ENCODE peak calls at places on chromosomes 1 and 21, in five cellular contexts. Y, Z, R, O and B are unnamed samples.

GRCh38 chr1:163174524-163175437 is 27.9 kb downstream of the RGS5 start:
- DNase-seq in R (peak), O (peak), Y (peak), Z (peak), B (no peak)

GRCh38 chr1:79295967-79296366 is 289.4 kb upstream of the ADGRL4 start:
- DNase-seq in Y (no peak), Z (no peak), O (no peak), R (no peak), B (no peak)

GRCh38 chr1:115710859-115711624 is 57.5 kb downstream of the CASQ2 start:
- DNase-seq in O (no peak), Y (no peak), Z (no peak), R (no peak), B (no peak)

GRCh38 chr1:68375919-68376318 is 73.8 kb downstream of the RPE65 start:
- DNase-seq in O (no peak), Z (no peak), Y (peak), R (no peak), B (no peak)

GRCh38 chr21:16588433-16588860 is 858.7 kb downstream of the USP25 start:
- DNase-seq in Y (peak), O (peak), R (peak), Z (peak), B (no peak)

GRCh38 chr1:87024936-87025537 is 110.6 kb downstream of the HS2ST1 start:
- DNase-seq in Z (no peak), R (peak), O (no peak), Y (peak), B (no peak)

GRCh38 chr1:20440785-20441200 is 45.2 kb downstream of the CAMK2N1 start:
- DNase-seq in O (peak), Y (peak), Z (no peak), R (peak), B (no peak)

GRCh38 chr1:245917403-245917802 is 589.7 kb downstream of the SMYD3 start:
- DNase-seq in R (no peak), Z (no peak), O (no peak), Y (no peak), B (no peak)

GRCh38 chr1:179883739-179884138 is 1.7 kb downstream of the TOR1AIP1 start:
- DNase-seq in Z (no peak), R (no peak), O (no peak), Y (peak), B (no peak)

GRCh38 chr1:211371406-211372105 is 44.9 kb downstream of the TRAF5 start:
- DNase-seq in O (no peak), Z (no peak), Y (peak), R (no peak), B (no peak)

GRCh38 chr1:93448292-93448982 is 519 bp downstream of the FNBP1L start:
- DNase-seq in Z (peak), O (peak), R (no peak), Y (peak), B (no peak)

GRCh38 chr1:201655243-201655642 is 116.3 kb downstream of the NAV1 start:
- DNase-seq in Y (peak), R (peak), O (no peak), Z (no peak), B (no peak)

GRCh38 chr1:243883551-243883950 is 33.5 kb upstream of the AKT3 start:
- DNase-seq in O (no peak), Y (peak), Z (no peak), R (peak), B (no peak)

GRCh38 chr1:56508523-56508983 is 70.8 kb downstream of the PLPP3 start:
- DNase-seq in R (peak), Z (peak), O (peak), Y (no peak), B (no peak)

GRCh38 chr1:171999756-172000155 is 158.5 kb downstream of the DNM3 start:
- DNase-seq in O (no peak), Y (no peak), Z (no peak), R (peak), B (no peak)

GRCh38 chr1:211479624-211480023 is 12.3 kb downstream of the RD3 start:
- DNase-seq in Y (no peak), R (no peak), O (no peak), Z (no peak), B (no peak)

GRCh38 chr1:2860476-2861142 is 59.1 kb upstream of the TTC34 start:
- DNase-seq in O (no peak), R (no peak), Y (no peak), Z (peak), B (no peak)

GRCh38 chr1:15454256-15454655 is 2.3 kb upstream of the CELA2A start:
- DNase-seq in Y (peak), R (peak), Z (no peak), O (no peak), B (no peak)

GRCh38 chr21:38277501-38278111 is 20.8 kb downstream of the KCNJ15 start:
- DNase-seq in O (no peak), Z (no peak), R (peak), Y (peak), B (no peak)

GRCh38 chr1:99146129-99146848 is 118.0 kb upstream of the PLPPR4 start:
- DNase-seq in R (no peak), Z (no peak), Y (no peak), O (no peak), B (no peak)

GRCh38 chr1:205247130-205247921 is 19.6 kb downstream of the TMCC2 start:
- DNase-seq in R (no peak), O (no peak), Z (no peak), Y (no peak), B (no peak)

GRCh38 chr21:22710725-22711124 is 1712.5 kb downstream of the NCAM2 start:
- DNase-seq in O (no peak), Z (no peak), Y (no peak), R (no peak), B (no peak)

GRCh38 chr1:222334026-222334680 is 213.8 kb downstream of the HHIPL2 start:
- DNase-seq in R (peak), Z (no peak), O (no peak), Y (peak), B (no peak)

GRCh38 chr1:64961923-64962322 is 4.4 kb downstream of the JAK1 start:
- DNase-seq in Y (no peak), R (no peak), O (no peak), Z (no peak), B (no peak)

GRCh38 chr1:216812966-216813365 is 89.7 kb upstream of the ESRRG start:
- DNase-seq in Z (no peak), O (no peak), R (peak), Y (peak), B (no peak)

GRCh38 chr1:117523111-117523510 is 82.7 kb upstream of the TENT5C start:
- DNase-seq in Y (no peak), Z (no peak), R (no peak), O (no peak), B (no peak)

GRCh38 chr1:108747128-108747827 is 804 bp downstream of the STXBP3 start:
- DNase-seq in R (peak), Y (peak), O (peak), Z (peak), B (peak)

GRCh38 chr1:116066868-116067563 is 44.2 kb upstream of the MAB21L3 start:
- DNase-seq in R (peak), Z (no peak), Y (peak), O (no peak), B (no peak)

GRCh38 chr1:119918301-119918700 is 22.0 kb upstream of the ADAM30 start:
- DNase-seq in R (no peak), O (no peak), Z (no peak), Y (no peak), B (no peak)

GRCh38 chr1:246001142-246001812 is 505.8 kb downstream of the SMYD3 start:
- DNase-seq in Z (no peak), O (no peak), R (peak), Y (peak), B (no peak)

GRCh38 chr1:59788825-59789224 is 25.9 kb upstream of the HOOK1 start:
- DNase-seq in Z (no peak), R (no peak), Y (no peak), O (no peak), B (no peak)